ENCODE peak calls at places on chromosomes 11 and 22, in seven cellular contexts. O, R, A, G, X, F and K are unnamed samples.

GRCh38 chr11:96199563-96200025 is 143.4 kb downstream of the MAML2 start:
- ATAC-seq in X (no peak), R (peak; percentile 89), O (peak; percentile 75), G (no peak), F (no peak), A (peak; percentile 99), K (no peak)

GRCh38 chr11:116134450-116134849 is 630.2 kb upstream of the CADM1 start:
- ATAC-seq in F (no peak), O (no peak), A (no peak), R (no peak), G (no peak), X (no peak), K (no peak)

GRCh38 chr11:69518081-69518950 is 36.9 kb downstream of the LINC01488 start:
- ATAC-seq in O (no peak), F (no peak), X (no peak), G (no peak), A (no peak), R (no peak), K (no peak)

GRCh38 chr11:111417011-111417765 is 38.1 kb upstream of the POU2AF1 start:
- ATAC-seq in X (no peak), A (peak; percentile 54), F (no peak), R (peak; percentile 24), O (peak; percentile 31), G (peak; percentile 18), K (peak; percentile 13)

GRCh38 chr22:30241576-30242371 is 4.8 kb downstream of the LIF start:
- ATAC-seq in O (no peak), X (no peak), F (no peak), R (no peak), G (no peak), A (no peak), K (no peak)

GRCh38 chr11:27444801-27445215 is 27.8 kb downstream of the LGR4 start:
- ATAC-seq in O (no peak), G (no peak), R (no peak), A (peak; percentile 8), F (no peak), X (no peak), K (no peak)

GRCh38 chr11:13924801-13925327 is 37.7 kb upstream of the SPON1 start:
- ATAC-seq in F (peak; percentile 38), G (no peak), O (no peak), X (no peak), A (no peak), R (no peak), K (peak; percentile 41)

GRCh38 chr11:114685097-114685496 is 6.8 kb downstream of the NXPE2 start:
- ATAC-seq in F (no peak), G (no peak), O (no peak), R (no peak), X (no peak), A (no peak), K (no peak)

GRCh38 chr11:2427721-2428321 is 16.5 kb downstream of the TRPM5 start:
- ATAC-seq in F (peak; percentile 1), G (no peak), X (no peak), O (peak; percentile 21), R (peak; percentile 13), A (peak; percentile 6), K (no peak)

GRCh38 chr11:71222318-71223080 is 29.9 kb downstream of the SHANK2 start:
- ATAC-seq in O (no peak), X (no peak), F (no peak), G (no peak), R (no peak), A (no peak), K (peak; percentile 43)

GRCh38 chr11:33588056-33588455 is 112.6 kb downstream of the C11orf91 start:
- ATAC-seq in O (no peak), F (no peak), X (no peak), G (no peak), A (no peak), R (no peak), K (no peak)

GRCh38 chr22:46533434-46533833 is 4.0 kb downstream of the CELSR1 start:
- ATAC-seq in O (no peak), R (no peak), F (peak; percentile 15), X (peak; percentile 51), A (peak; percentile 46), G (no peak), K (no peak)

GRCh38 chr11:123304828-123305530 is 109.9 kb upstream of the CLMP start:
- ATAC-seq in F (no peak), A (no peak), X (no peak), G (no peak), O (no peak), R (no peak), K (no peak)

GRCh38 chr11:119158467-119158866 is 9.6 kb downstream of the ABCG4 start:
- ATAC-seq in G (no peak), F (no peak), O (no peak), A (no peak), X (no peak), R (no peak), K (no peak)

GRCh38 chr11:118715837-118716260 is 36.4 kb upstream of the TREH start:
- ATAC-seq in F (no peak), G (no peak), X (no peak), R (no peak), A (no peak), O (no peak), K (no peak)

GRCh38 chr11:17156283-17156682 is 51.5 kb downstream of the PIK3C2A start:
- ATAC-seq in X (no peak), G (no peak), F (no peak), O (no peak), A (no peak), R (no peak), K (no peak)

GRCh38 chr11:119709638-119710346 is 19.2 kb downstream of the NECTIN1 start:
- ATAC-seq in R (no peak), O (no peak), G (no peak), A (no peak), F (no peak), X (no peak), K (no peak)

GRCh38 chr11:15662285-15662684 is 547.6 kb downstream of the INSC start:
- ATAC-seq in A (no peak), O (no peak), G (no peak), F (no peak), X (no peak), R (no peak), K (no peak)

GRCh38 chr11:15667127-15667725 is 552.5 kb downstream of the INSC start:
- ATAC-seq in G (no peak), F (no peak), O (no peak), R (no peak), A (peak; percentile 24), X (no peak), K (no peak)

GRCh38 chr11:15668718-15669117 is 554.0 kb downstream of the INSC start:
- ATAC-seq in X (no peak), A (no peak), R (no peak), O (no peak), F (no peak), G (no peak), K (no peak)

GRCh38 chr11:15663778-15664218 is 549.1 kb downstream of the INSC start:
- ATAC-seq in F (no peak), A (no peak), R (no peak), O (no peak), X (no peak), G (peak; percentile 95), K (no peak)

GRCh38 chr11:15665368-15665871 is 550.7 kb downstream of the INSC start:
- ATAC-seq in X (peak; percentile 60), F (no peak), G (no peak), O (no peak), A (no peak), R (no peak), K (no peak)
- H3K27ac ChIP-seq in X (no peak overlapping the region), F (no peak overlapping the region), G (no peak overlapping the region), O (no peak overlapping the region), A (no peak overlapping the region), R (no peak overlapping the region), K (no peak overlapping the region)

DNA sequence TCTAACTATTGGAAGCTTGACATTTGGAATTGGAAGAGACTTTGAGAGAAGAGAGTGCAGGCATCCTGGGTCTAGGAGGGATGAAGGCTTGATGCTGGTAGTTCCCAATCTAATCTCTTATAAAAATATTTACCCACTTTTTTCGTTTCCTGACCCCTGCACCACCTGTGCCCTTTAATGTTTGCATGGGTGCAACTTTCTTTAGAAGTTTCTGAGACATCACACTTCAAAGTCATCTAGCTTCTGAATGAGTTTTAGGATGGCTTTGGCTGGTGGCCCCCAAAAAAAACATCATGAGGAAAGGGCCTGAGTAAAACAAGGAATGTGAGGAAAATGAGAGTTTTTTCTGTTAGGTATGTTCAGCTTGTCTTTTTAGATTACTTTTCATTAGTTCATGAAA is 1.1 kb downstream of the POLD3 start:
- ATAC-seq in A (no peak), F (no peak), R (no peak), G (no peak), O (no peak), X (no peak), K (no peak)
- H3K27ac ChIP-seq in A (peak overlapping the region; percentile 85), F (no peak overlapping the region), R (no peak overlapping the region), G (no peak overlapping the region), O (peak overlapping the region; percentile 82), X (peak overlapping the region; percentile 94), K (no peak overlapping the region)

GRCh38 chr11:64040684-64041267 is 5.0 kb downstream of the FLRT1 start:
- ATAC-seq in R (peak; percentile 39), F (no peak), X (peak; percentile 31), O (no peak), A (no peak), G (no peak), K (no peak)

GRCh38 chr11:64037027-64037633 is 1.4 kb downstream of the FLRT1 start:
- ATAC-seq in A (no peak), O (no peak), F (no peak), R (no peak), G (peak; percentile 59), X (peak; percentile 3), K (no peak)

GRCh38 chr11:64038500-64038899 is 2.8 kb downstream of the FLRT1 start:
- ATAC-seq in G (no peak), A (no peak), O (no peak), R (no peak), X (no peak), F (no peak), K (no peak)

GRCh38 chr11:64041846-64042245 is 6.1 kb downstream of the FLRT1 start:
- ATAC-seq in F (no peak), A (no peak), R (no peak), O (no peak), G (no peak), X (no peak), K (no peak)

DNA sequence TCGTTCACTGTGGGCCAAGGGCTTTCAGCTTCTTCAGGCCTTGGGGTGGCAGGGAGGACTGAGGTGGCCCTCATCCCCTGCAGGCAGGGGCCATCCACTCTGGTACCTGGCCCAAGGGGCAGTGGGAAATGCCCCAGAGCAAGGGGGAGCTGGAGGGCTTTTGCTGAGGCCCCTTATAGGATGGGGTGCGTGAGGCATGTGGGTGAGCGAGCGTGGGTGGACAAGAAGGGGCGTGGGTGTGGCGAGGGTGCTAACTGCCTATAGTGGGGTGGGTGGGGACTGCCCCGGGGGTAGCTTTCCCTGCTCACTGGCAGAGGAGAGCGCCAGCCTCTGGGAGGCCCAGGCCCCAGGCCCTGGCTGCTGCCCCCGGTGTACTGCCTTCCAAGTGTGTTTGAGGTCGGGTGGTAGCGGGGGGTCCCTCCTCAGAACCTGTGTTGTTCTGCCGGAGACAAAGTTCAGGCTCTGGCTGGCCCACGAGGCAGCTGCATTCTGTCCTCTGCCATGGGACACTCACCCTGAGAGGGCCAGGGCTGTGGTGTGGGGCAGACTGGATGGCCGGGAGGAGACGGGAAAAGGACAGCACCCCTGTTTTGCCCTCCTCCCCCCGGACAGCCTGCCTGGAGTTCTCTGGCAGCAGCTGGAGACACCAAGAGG is 3.4 kb downstream of the FLRT1 start:
- ATAC-seq in O (no peak), A (no peak), F (no peak), R (no peak), G (no peak), X (no peak), K (no peak)
- H3K27ac ChIP-seq in O (no peak overlapping the region), A (no peak overlapping the region), F (no peak overlapping the region), R (no peak overlapping the region), G (no peak overlapping the region), X (no peak overlapping the region), K (peak overlapping the region; percentile 54)

GRCh38 chr11:47354913-47355282 is 2.4 kb upstream of the MYBPC3 start:
- ATAC-seq in X (peak; percentile 61), F (no peak), R (peak; percentile 56), A (peak; percentile 38), G (peak; percentile 68), O (no peak), K (peak; percentile 37)
- H3K27ac ChIP-seq in X (peak overlapping the region; percentile 90), F (no peak overlapping the region), R (no peak overlapping the region), A (no peak overlapping the region), G (peak overlapping the region; percentile 90), O (no peak overlapping the region), K (peak overlapping the region; percentile 81)